ENCODE peak calls at places on chromosomes 11 and 22, in four cellular contexts. One of them, this sample, is unnamed.

GRCh38 chr11:108895579-108896480 is 231.0 kb downstream of the DDX10 start:
- DNase-seq in left ventricle myocardium inferior: no peak
- DNase-seq in neural progenitor cell: no peak
- DNase-seq in PC-9: peak; percentile 92
- DNase-seq in this sample: no peak

GRCh38 chr11:48164836-48165235 is 51.8 kb upstream of the OR4B1 start:
- DNase-seq in left ventricle myocardium inferior: no peak
- DNase-seq in neural progenitor cell: no peak
- DNase-seq in PC-9: peak; percentile 72
- DNase-seq in this sample: no peak

GRCh38 chr22:49793871-49794270 is 33.8 kb downstream of the BRD1 start:
- DNase-seq in left ventricle myocardium inferior: no peak
- DNase-seq in neural progenitor cell: no peak
- DNase-seq in PC-9: no peak
- DNase-seq in this sample: no peak

GRCh38 chr11:120257346-120257745 is 17.4 kb downstream of the POU2F3 start:
- DNase-seq in left ventricle myocardium inferior: no peak
- DNase-seq in neural progenitor cell: no peak
- DNase-seq in PC-9: no peak
- DNase-seq in this sample: no peak

GRCh38 chr11:132028380-132029240 is 658.2 kb downstream of the NTM start:
- DNase-seq in left ventricle myocardium inferior: peak; percentile 28
- DNase-seq in neural progenitor cell: peak; percentile 36
- DNase-seq in PC-9: no peak
- DNase-seq in this sample: no peak

GRCh38 chr22:42013385-42013784 is 14.8 kb downstream of the WBP2NL start:
- DNase-seq in left ventricle myocardium inferior: no peak
- DNase-seq in neural progenitor cell: no peak
- DNase-seq in PC-9: no peak
- DNase-seq in this sample: no peak

GRCh38 chr22:39220897-39221850 is 23.6 kb downstream of the PDGFB start:
- DNase-seq in left ventricle myocardium inferior: no peak
- DNase-seq in neural progenitor cell: no peak
- DNase-seq in PC-9: peak; percentile 91
- DNase-seq in this sample: peak; percentile 36

GRCh38 chr22:23231471-23232093 is 51.3 kb downstream of the BCR start:
- DNase-seq in left ventricle myocardium inferior: no peak
- DNase-seq in neural progenitor cell: no peak
- DNase-seq in PC-9: no peak
- DNase-seq in this sample: no peak

GRCh38 chr11:130480166-130480565 is 31.7 kb downstream of the ADAMTS15 start:
- DNase-seq in left ventricle myocardium inferior: no peak
- DNase-seq in neural progenitor cell: no peak
- DNase-seq in PC-9: no peak
- DNase-seq in this sample: no peak

GRCh38 chr22:37043828-37044538 is 7.6 kb upstream of the KCTD17 start:
- DNase-seq in left ventricle myocardium inferior: peak; percentile 58
- DNase-seq in neural progenitor cell: peak; percentile 55
- DNase-seq in PC-9: peak; percentile 74
- DNase-seq in this sample: peak; percentile 90

GRCh38 chr11:101974255-101974654 is 57.9 kb upstream of the ANGPTL5 start:
- DNase-seq in left ventricle myocardium inferior: no peak
- DNase-seq in neural progenitor cell: no peak
- DNase-seq in PC-9: no peak
- DNase-seq in this sample: no peak

GRCh38 chr22:26718905-26719304 is 61.5 kb downstream of the MIAT start:
- DNase-seq in left ventricle myocardium inferior: no peak
- DNase-seq in neural progenitor cell: no peak
- DNase-seq in PC-9: peak; percentile 21
- DNase-seq in this sample: no peak

GRCh38 chr22:36409911-36410756 is 22.4 kb upstream of the MYH9 start:
- DNase-seq in left ventricle myocardium inferior: peak; percentile 75
- DNase-seq in neural progenitor cell: peak; percentile 100
- DNase-seq in PC-9: peak; percentile 100
- DNase-seq in this sample: peak; percentile 96

GRCh38 chr11:102912482-102912830 is 37.7 kb upstream of the MMP12 start:
- DNase-seq in left ventricle myocardium inferior: no peak
- DNase-seq in neural progenitor cell: no peak
- DNase-seq in PC-9: no peak
- DNase-seq in this sample: no peak

GRCh38 chr11:59173964-59174663 is 2.2 kb downstream of the DTX4 start:
- DNase-seq in left ventricle myocardium inferior: no peak
- DNase-seq in neural progenitor cell: peak; percentile 74
- DNase-seq in PC-9: peak; percentile 87
- DNase-seq in this sample: peak; percentile 86

GRCh38 chr22:19123936-19124335 is 1.7 kb upstream of the DGCR2 start:
- DNase-seq in left ventricle myocardium inferior: no peak
- DNase-seq in neural progenitor cell: no peak
- DNase-seq in PC-9: no peak
- DNase-seq in this sample: no peak
- H3K4me1 ChIP-seq in left ventricle myocardium inferior: peaks cover 39% of the 10 kb centered on the region
- H3K4me1 ChIP-seq in neural progenitor cell: peaks cover 7% of the 10 kb centered on the region
- H3K4me1 ChIP-seq in PC-9: peaks cover 15% of the 10 kb centered on the region
- H3K4me1 ChIP-seq in this sample: peaks cover 27% of the 10 kb centered on the region

GRCh38 chr11:28106351-28107043 is 1.5 kb downstream of the KIF18A start:
- DNase-seq in left ventricle myocardium inferior: no peak
- DNase-seq in neural progenitor cell: no peak
- DNase-seq in PC-9: no peak
- DNase-seq in this sample: no peak
- H3K4me1 ChIP-seq in left ventricle myocardium inferior: peaks cover 42% of the 10 kb centered on the region
- H3K4me1 ChIP-seq in neural progenitor cell: peaks cover 49% of the 10 kb centered on the region
- H3K4me1 ChIP-seq in PC-9: peaks cover 47% of the 10 kb centered on the region
- H3K4me1 ChIP-seq in this sample: peaks cover 21% of the 10 kb centered on the region

GRCh38 chr11:73997120-73997772 is 11.6 kb downstream of the UCP3 start:
- DNase-seq in left ventricle myocardium inferior: no peak
- DNase-seq in neural progenitor cell: no peak
- DNase-seq in PC-9: no peak
- DNase-seq in this sample: no peak

GRCh38 chr11:73996161-73996747 is 12.6 kb downstream of the UCP3 start:
- DNase-seq in left ventricle myocardium inferior: no peak
- DNase-seq in neural progenitor cell: no peak
- DNase-seq in PC-9: no peak
- DNase-seq in this sample: no peak

GRCh38 chr11:73991471-73992006 is 8.9 kb upstream of the UCP2 start:
- DNase-seq in left ventricle myocardium inferior: no peak
- DNase-seq in neural progenitor cell: no peak
- DNase-seq in PC-9: no peak
- DNase-seq in this sample: no peak

GRCh38 chr11:73995731-73996130 is 13.1 kb upstream of the UCP2 start:
- DNase-seq in left ventricle myocardium inferior: no peak
- DNase-seq in neural progenitor cell: no peak
- DNase-seq in PC-9: no peak
- DNase-seq in this sample: no peak

DNA sequence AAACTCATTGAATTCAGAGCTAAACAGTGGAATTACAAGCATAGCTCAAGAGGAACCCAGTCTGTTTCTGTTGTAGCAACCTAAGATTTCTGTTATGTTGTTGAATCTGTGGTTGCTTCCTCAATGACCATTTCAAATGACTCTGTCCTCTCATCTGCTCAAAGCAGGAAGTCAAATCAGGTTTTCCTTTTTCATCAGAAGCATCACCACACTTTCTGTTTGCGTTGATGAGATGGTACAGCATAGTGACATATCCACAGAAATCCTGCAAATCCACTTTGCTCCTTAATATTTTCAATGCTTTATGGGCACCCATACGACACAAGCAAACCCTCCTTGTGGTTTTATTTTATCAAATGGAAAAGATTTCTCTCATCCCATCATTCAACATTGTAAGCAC is 12.6 kb upstream of the UCP2 start:
- DNase-seq in left ventricle myocardium inferior: no peak
- DNase-seq in neural progenitor cell: no peak
- DNase-seq in PC-9: no peak
- DNase-seq in this sample: no peak
- H3K4me1 ChIP-seq in left ventricle myocardium inferior: no peaks in the 10 kb centered on the region
- H3K4me1 ChIP-seq in neural progenitor cell: no peaks in the 10 kb centered on the region
- H3K4me1 ChIP-seq in PC-9: peaks cover 6% of the 10 kb centered on the region
- H3K4me1 ChIP-seq in this sample: peaks cover 11% of the 10 kb centered on the region

GRCh38 chr22:47033648-47034000 is 271.2 kb downstream of the TBC1D22A start:
- DNase-seq in left ventricle myocardium inferior: peak; percentile 7
- DNase-seq in neural progenitor cell: no peak
- DNase-seq in PC-9: no peak
- DNase-seq in this sample: peak; percentile 60
- H3K4me1 ChIP-seq in left ventricle myocardium inferior: peaks cover 4% of the 10 kb centered on the region
- H3K4me1 ChIP-seq in neural progenitor cell: peaks cover 22% of the 10 kb centered on the region
- H3K4me1 ChIP-seq in PC-9: no peaks in the 10 kb centered on the region
- H3K4me1 ChIP-seq in this sample: peaks cover 11% of the 10 kb centered on the region

GRCh38 chr11:71332046-71332445 is 79.7 kb upstream of the SHANK2 start:
- DNase-seq in left ventricle myocardium inferior: no peak
- DNase-seq in neural progenitor cell: no peak
- DNase-seq in PC-9: no peak
- DNase-seq in this sample: peak; percentile 32
- H3K4me1 ChIP-seq in left ventricle myocardium inferior: no peaks in the 10 kb centered on the region
- H3K4me1 ChIP-seq in neural progenitor cell: no peaks in the 10 kb centered on the region
- H3K4me1 ChIP-seq in PC-9: no peaks in the 10 kb centered on the region
- H3K4me1 ChIP-seq in this sample: no peaks in the 10 kb centered on the region

GRCh38 chr22:47535681-47536080 is 773.2 kb downstream of the TBC1D22A start:
- DNase-seq in left ventricle myocardium inferior: no peak
- DNase-seq in neural progenitor cell: no peak
- DNase-seq in PC-9: no peak
- DNase-seq in this sample: no peak
- H3K4me1 ChIP-seq in left ventricle myocardium inferior: peaks cover 6% of the 10 kb centered on the region
- H3K4me1 ChIP-seq in neural progenitor cell: no peaks in the 10 kb centered on the region
- H3K4me1 ChIP-seq in PC-9: no peaks in the 10 kb centered on the region
- H3K4me1 ChIP-seq in this sample: no peaks in the 10 kb centered on the region

DNA sequence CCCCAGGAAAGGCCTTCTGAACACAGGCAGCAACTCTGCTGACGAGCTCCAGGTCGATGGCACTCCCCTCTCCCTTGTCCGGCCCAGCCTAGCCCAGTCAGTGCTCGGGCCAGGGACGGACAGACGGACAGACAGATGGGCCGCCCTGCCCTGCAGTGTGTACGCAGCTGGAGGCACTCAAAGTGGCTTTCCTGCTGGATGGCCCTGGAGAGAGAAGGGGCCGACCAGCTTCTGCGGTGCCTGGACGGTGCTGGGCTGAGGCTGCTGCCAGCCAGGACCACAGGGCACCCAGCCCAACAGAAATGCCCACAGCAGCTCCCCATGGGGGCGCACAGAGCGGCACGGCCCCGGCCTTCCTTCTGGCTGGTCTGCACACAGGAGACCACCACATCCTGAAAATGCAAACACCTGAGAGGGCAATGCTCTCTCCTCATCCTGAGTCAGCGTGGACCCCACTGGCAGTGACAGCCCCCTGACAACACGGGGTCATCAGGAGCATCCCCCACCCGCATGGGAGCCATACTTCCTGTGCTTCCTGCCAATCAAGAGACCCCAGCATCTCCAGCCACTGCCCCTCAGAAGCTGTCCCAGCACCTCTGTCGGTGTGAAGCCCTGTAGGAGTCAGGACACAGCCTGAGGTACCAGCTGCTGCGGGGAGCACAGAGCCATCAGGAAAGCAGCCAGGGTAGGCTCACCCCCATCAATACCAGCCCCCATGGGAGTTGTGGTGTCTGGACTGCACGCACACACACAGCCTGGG is 692 bp upstream of the MOB2 start:
- DNase-seq in left ventricle myocardium inferior: peak; percentile 11
- DNase-seq in neural progenitor cell: no peak
- DNase-seq in PC-9: no peak
- DNase-seq in this sample: peak; percentile 51
- H3K4me1 ChIP-seq in left ventricle myocardium inferior: peaks cover 81% of the 10 kb centered on the region
- H3K4me1 ChIP-seq in neural progenitor cell: no peaks in the 10 kb centered on the region
- H3K4me1 ChIP-seq in PC-9: no peaks in the 10 kb centered on the region
- H3K4me1 ChIP-seq in this sample: peaks cover 43% of the 10 kb centered on the region

GRCh38 chr22:21803859-21804258 is 63.6 kb downstream of the MAPK1 start:
- DNase-seq in left ventricle myocardium inferior: no peak
- DNase-seq in neural progenitor cell: no peak
- DNase-seq in PC-9: no peak
- DNase-seq in this sample: no peak

GRCh38 chr22:21802056-21802455 is 65.4 kb downstream of the MAPK1 start:
- DNase-seq in left ventricle myocardium inferior: no peak
- DNase-seq in neural progenitor cell: no peak
- DNase-seq in PC-9: no peak
- DNase-seq in this sample: no peak

GRCh38 chr22:21807545-21807944 is 59.9 kb downstream of the MAPK1 start:
- DNase-seq in left ventricle myocardium inferior: no peak
- DNase-seq in neural progenitor cell: no peak
- DNase-seq in PC-9: no peak
- DNase-seq in this sample: no peak

GRCh38 chr22:21800552-21801303 is 65.1 kb upstream of the YPEL1 start:
- DNase-seq in left ventricle myocardium inferior: no peak
- DNase-seq in neural progenitor cell: no peak
- DNase-seq in PC-9: no peak
- DNase-seq in this sample: no peak

DNA sequence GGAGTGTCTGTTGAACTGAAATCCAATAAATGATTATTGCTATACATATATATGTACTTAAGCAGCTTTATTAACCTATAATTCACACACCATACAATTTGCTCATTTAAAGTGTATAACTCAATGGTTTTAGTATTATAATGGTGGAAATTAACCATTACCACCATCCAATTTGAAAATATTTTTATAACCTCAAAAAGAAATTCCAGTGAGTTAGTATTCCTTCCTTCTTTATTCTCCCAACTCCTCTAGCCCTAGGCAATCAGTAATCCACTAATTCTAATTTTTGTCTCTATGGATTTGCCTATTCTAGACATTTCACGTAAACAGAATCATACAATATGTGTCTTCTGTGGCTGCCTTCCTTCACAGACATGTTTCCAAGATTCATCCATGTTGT is 64.8 kb downstream of the MAPK1 start:
- DNase-seq in left ventricle myocardium inferior: no peak
- DNase-seq in neural progenitor cell: no peak
- DNase-seq in PC-9: no peak
- DNase-seq in this sample: no peak
- H3K4me1 ChIP-seq in left ventricle myocardium inferior: peaks cover 20% of the 10 kb centered on the region
- H3K4me1 ChIP-seq in neural progenitor cell: no peaks in the 10 kb centered on the region
- H3K4me1 ChIP-seq in PC-9: no peaks in the 10 kb centered on the region
- H3K4me1 ChIP-seq in this sample: peaks cover 4% of the 10 kb centered on the region

This sample was measured in upper lobe of right lung.